ENCODE peak calls at places on chromosomes 16 and 17, in seven cellular contexts. A, C, R, P, K, N and M are unnamed samples.

GRCh38 chr17:28949185-28950016 is 1.9 kb downstream of the PHF12 start:
- DNase-seq in A (peak; percentile 87), N (no peak), R (peak; percentile 77), P (no peak), C (peak; percentile 80), K (no peak), M (peak; percentile 54)

GRCh38 chr16:77834600-77834963 is 46.2 kb downstream of the VAT1L start:
- DNase-seq in A (no peak), P (no peak), C (no peak), N (no peak), K (no peak), R (no peak), M (no peak)

GRCh38 chr17:7651097-7651958 is 602 bp downstream of the ATP1B2 start:
- DNase-seq in K (no peak), A (peak; percentile 78), P (no peak), C (no peak), R (no peak), N (no peak), M (no peak)

GRCh38 chr17:78882546-78883089 is 20.4 kb downstream of the CEP295NL start:
- DNase-seq in R (peak; percentile 72), N (no peak), C (peak; percentile 70), K (no peak), P (no peak), A (no peak), M (no peak)

GRCh38 chr16:73253922-73254480 is 206.1 kb upstream of the ZFHX3 start:
- DNase-seq in R (no peak), A (no peak), C (no peak), N (no peak), P (no peak), K (no peak), M (no peak)

GRCh38 chr17:4945944-4946280 is 2.4 kb downstream of the PFN1 start:
- DNase-seq in K (no peak), C (no peak), P (no peak), A (no peak), R (no peak), N (no peak), M (no peak)

GRCh38 chr16:2673066-2673999 is 9.0 kb upstream of the KCTD5 start:
- DNase-seq in N (peak; percentile 96), K (peak; percentile 81), A (peak; percentile 99), P (peak; percentile 98), R (peak; percentile 97), C (peak; percentile 98), M (peak; percentile 94)

GRCh38 chr16:22163806-22164205 is 1.5 kb downstream of the SDR42E2 start:
- DNase-seq in R (no peak), N (no peak), A (no peak), C (no peak), K (no peak), P (no peak), M (no peak)

GRCh38 chr17:49003557-49004511 is 6.6 kb downstream of the IGF2BP1 start:
- DNase-seq in P (peak; percentile 85), K (no peak), R (no peak), C (no peak), N (no peak), A (no peak), M (no peak)

GRCh38 chr17:6927290-6927844 is 68.5 kb upstream of the ALOX12 start:
- DNase-seq in N (no peak), K (no peak), C (no peak), A (no peak), P (no peak), R (no peak), M (no peak)

GRCh38 chr16:84136331-84137125 is 8.4 kb downstream of the HSDL1 start:
- DNase-seq in K (no peak), N (no peak), C (no peak), R (no peak), A (no peak), P (no peak), M (no peak)

GRCh38 chr17:50902768-50903353 is 36.7 kb upstream of the TOB1 start:
- DNase-seq in R (no peak), C (no peak), P (no peak), A (no peak), K (no peak), N (no peak), M (no peak)

GRCh38 chr17:29149431-29150064 is 30.6 kb downstream of the MYO18A start:
- DNase-seq in K (no peak), P (no peak), A (peak; percentile 77), R (no peak), C (peak; percentile 69), N (no peak), M (no peak)

GRCh38 chr17:56045907-56046306 is 107.4 kb upstream of the ANKFN1 start:
- DNase-seq in N (no peak), K (no peak), P (no peak), A (no peak), R (no peak), C (no peak), M (no peak)

GRCh38 chr17:29138184-29138955 is 41.8 kb downstream of the MYO18A start:
- DNase-seq in A (no peak), K (no peak), N (no peak), C (peak; percentile 77), R (no peak), P (no peak), M (no peak)

GRCh38 chr16:81097230-81097629 is 1.0 kb upstream of the GCSH start:
- DNase-seq in N (no peak), R (no peak), P (no peak), C (no peak), K (no peak), A (no peak), M (no peak)

GRCh38 chr16:81096715-81097208 is 567 bp upstream of the GCSH start:
- DNase-seq in K (no peak), P (no peak), R (no peak), A (no peak), C (no peak), N (no peak), M (peak; percentile 33)

GRCh38 chr16:81094771-81095251 is 1.4 kb downstream of the GCSH start:
- DNase-seq in P (no peak), A (no peak), K (no peak), R (no peak), C (no peak), N (no peak), M (no peak)

GRCh38 chr16:81095653-81095952 is 592 bp downstream of the GCSH start:
- DNase-seq in P (no peak), K (no peak), R (no peak), A (no peak), C (no peak), N (no peak), M (no peak)

DNA sequence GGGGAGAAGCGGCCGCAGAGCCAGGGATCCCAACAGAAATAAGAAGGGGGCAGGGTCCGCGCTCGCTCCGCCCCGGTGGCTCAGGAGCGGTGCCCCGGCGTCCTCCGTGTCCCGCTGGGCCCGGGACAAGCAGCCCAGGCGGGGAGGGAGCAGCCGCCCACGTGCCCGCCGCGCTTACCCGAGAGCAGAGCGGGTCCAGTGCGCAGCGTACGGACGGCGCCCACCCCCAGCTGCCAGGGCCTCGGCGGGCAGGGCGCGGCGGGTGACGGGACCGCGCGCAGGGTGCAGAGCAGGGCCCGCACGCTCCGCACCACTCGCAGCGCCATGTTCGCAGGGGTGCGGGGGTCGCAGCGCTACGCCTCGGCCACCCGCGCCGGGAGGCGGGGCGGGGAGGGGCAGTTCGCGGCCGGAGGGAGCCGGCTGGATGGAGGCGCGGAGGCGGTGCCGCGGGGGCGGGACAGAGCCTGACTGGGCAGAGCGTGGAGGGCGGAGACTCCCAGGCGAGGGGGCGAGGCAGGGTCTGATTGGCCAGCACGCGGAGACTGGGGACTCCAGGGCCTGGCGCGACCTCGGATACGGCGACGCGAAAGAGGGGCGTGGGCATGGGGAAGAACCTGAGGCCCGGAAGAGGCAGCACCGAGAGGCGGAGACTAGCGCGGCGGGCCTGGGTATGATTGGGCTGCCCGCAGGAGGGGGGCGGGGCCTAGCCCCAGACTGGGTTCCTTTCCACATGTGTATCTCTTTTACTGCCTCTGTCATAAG is at the start of gene GCSH:
- DNase-seq in C (peak; percentile 100), A (peak; percentile 100), R (peak; percentile 100), P (peak; percentile 100), K (peak; percentile 97), N (peak; percentile 99), M (peak; percentile 100)
- H3K27ac ChIP-seq in C (peak within 1 kb of the TSS; percentile 84), A (peak within 1 kb of the TSS; percentile 53), R (peak within 1 kb of the TSS; percentile 88), P (peak within 1 kb of the TSS; percentile 84), K (peak within 1 kb of the TSS; percentile 79), N (peak within 1 kb of the TSS; percentile 62), M (peak within 1 kb of the TSS; percentile 58)

DNA sequence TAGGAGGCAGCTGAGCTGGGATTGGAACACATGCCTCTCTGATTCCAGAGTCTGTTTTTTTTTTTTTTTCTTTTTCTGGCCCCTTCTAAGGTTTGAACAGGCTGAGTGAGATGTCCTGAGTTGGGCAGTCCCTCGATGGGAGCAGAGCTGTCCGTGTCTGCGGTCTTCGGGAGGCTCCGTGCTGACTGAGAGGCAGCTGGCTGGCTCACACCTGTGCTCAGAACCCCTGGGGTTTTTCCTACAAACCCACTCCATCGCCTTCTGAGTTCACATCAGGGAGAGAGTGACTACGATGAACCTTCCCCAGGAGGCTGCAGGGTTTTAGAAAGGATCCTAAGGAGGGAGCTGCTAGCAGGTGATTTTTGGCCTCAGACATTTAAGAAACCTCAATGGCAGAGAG is 92.5 kb downstream of the IRF8 start:
- DNase-seq in K (no peak), A (no peak), N (no peak), C (no peak), P (no peak), R (no peak), M (no peak)
- H3K27ac ChIP-seq in K (no peak overlapping the region), A (no peak overlapping the region), N (no peak overlapping the region), C (no peak overlapping the region), P (no peak overlapping the region), R (no peak overlapping the region), M (no peak overlapping the region)

GRCh38 chr17:17416007-17416399 is 60.8 kb upstream of the MED9 start:
- DNase-seq in K (no peak), C (no peak), R (no peak), N (no peak), P (no peak), A (no peak), M (no peak)
- H3K27ac ChIP-seq in K (no peak overlapping the region), C (no peak overlapping the region), R (peak overlapping the region; percentile 70), N (peak overlapping the region; percentile 60), P (no peak overlapping the region), A (peak overlapping the region; percentile 94), M (peak overlapping the region; percentile 19)

GRCh38 chr17:66786101-66786500 is 48.8 kb upstream of the CACNG5 start:
- DNase-seq in R (no peak), N (no peak), P (no peak), K (no peak), A (no peak), C (no peak), M (no peak)

GRCh38 chr17:66781135-66781534 is 53.8 kb upstream of the CACNG5 start:
- DNase-seq in P (no peak), K (no peak), C (no peak), A (no peak), N (no peak), R (no peak), M (no peak)

GRCh38 chr17:66783656-66784381 is 51.1 kb upstream of the CACNG5 start:
- DNase-seq in C (no peak), N (no peak), A (no peak), K (no peak), P (no peak), R (no peak), M (no peak)

GRCh38 chr17:66784621-66785364 is 50.1 kb upstream of the CACNG5 start:
- DNase-seq in N (no peak), A (no peak), P (no peak), K (no peak), C (no peak), R (no peak), M (no peak)

DNA sequence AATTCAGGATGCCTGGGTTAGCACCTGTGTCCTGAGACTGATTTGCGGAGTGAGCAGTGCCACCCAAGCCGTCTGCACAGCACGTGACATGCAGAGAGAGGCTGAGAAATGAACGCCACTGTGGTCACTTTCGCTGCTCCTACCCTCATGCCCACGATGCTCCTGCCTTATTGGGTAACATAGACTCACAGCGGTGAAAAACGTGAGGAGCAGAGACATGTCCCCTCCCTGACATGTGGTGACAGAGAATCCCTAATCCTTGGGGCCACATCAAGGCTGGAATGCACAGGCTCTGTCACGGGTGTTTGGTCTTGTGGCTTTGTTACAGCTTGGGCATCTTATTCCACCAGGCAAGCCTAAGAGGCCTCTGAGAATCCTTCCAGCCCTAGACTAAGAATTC is 52.1 kb upstream of the CACNG5 start:
- DNase-seq in P (no peak), N (no peak), C (no peak), A (no peak), R (no peak), K (no peak), M (no peak)
- H3K27ac ChIP-seq in P (no peak overlapping the region), N (no peak overlapping the region), C (no peak overlapping the region), A (no peak overlapping the region), R (no peak overlapping the region), K (no peak overlapping the region), M (no peak overlapping the region)